ENCODE peak calls at places on chromosomes 7 and 10, in ten cellular contexts. U is neural progenitor cell, F is astrocyte of the spinal cord, S is foreskin fibroblast, B is Peyer's patch, H is heart right ventricle, R is GM12865, C is pancreas, T is sigmoid colon, V is prostate gland. X is an unnamed sample.

GRCh38 chr10:31213959-31214358 is 105.1 kb upstream of the ZEB1 start:
- DNase-seq in T (no peak), C (no peak), S (no peak), V (no peak), B (no peak), H (no peak), F (no peak), U (no peak), R (no peak), X (no peak)

GRCh38 chr7:2710901-2711551 is 23.0 kb downstream of the AMZ1 start:
- DNase-seq in R (peak; percentile 82), H (no peak), C (no peak), S (no peak), V (no peak), F (no peak), B (peak; percentile 78), T (no peak), U (no peak), X (no peak)

GRCh38 chr7:25839084-25839769 is 312.8 kb upstream of the NFE2L3 start:
- DNase-seq in S (no peak), U (no peak), F (no peak), C (no peak), V (no peak), H (no peak), R (no peak), T (no peak), B (no peak), X (no peak)

GRCh38 chr10:27022048-27022447 is 78.2 kb downstream of the ANKRD26 start:
- DNase-seq in B (no peak), F (no peak), R (no peak), H (no peak), T (no peak), C (no peak), S (no peak), U (no peak), V (no peak), X (no peak)

GRCh38 chr7:16066805-16067459 is 354.4 kb downstream of the CRPPA start:
- DNase-seq in U (no peak), H (no peak), V (no peak), F (no peak), R (no peak), C (no peak), B (no peak), T (no peak), S (peak; percentile 21), X (no peak)

GRCh38 chr7:116738378-116738777 is 66.4 kb downstream of the MET start:
- DNase-seq in V (no peak), B (no peak), U (no peak), T (no peak), C (no peak), S (no peak), H (no peak), F (no peak), R (no peak), X (no peak)

GRCh38 chr7:99498546-99498944 is 1.5 kb downstream of the ZNF394 start:
- DNase-seq in U (no peak), S (no peak), C (no peak), V (no peak), B (no peak), T (peak; percentile 44), R (no peak), F (no peak), H (no peak), X (no peak)

GRCh38 chr7:66697451-66698438 is 42.8 kb upstream of the RABGEF1 start:
- DNase-seq in S (peak; percentile 67), R (no peak), B (no peak), V (no peak), H (peak; percentile 58), C (no peak), T (peak; percentile 82), F (peak; percentile 61), U (peak; percentile 33), X (peak; percentile 23)

GRCh38 chr7:37405128-37405527 is 43.5 kb downstream of the ELMO1 start:
- DNase-seq in B (no peak), C (no peak), T (no peak), V (no peak), H (no peak), R (no peak), U (no peak), S (no peak), F (no peak), X (no peak)

GRCh38 chr10:16436367-16436757 is 448 bp upstream of the PTER start:
- DNase-seq in T (no peak), H (no peak), S (no peak), R (peak; percentile 11), C (no peak), B (peak; percentile 23), F (no peak), V (no peak), U (no peak), X (no peak)

GRCh38 chr7:133275441-133276105 is 22.7 kb downstream of the EXOC4 start:
- DNase-seq in C (no peak), T (no peak), R (no peak), F (peak; percentile 58), U (no peak), V (no peak), S (no peak), B (no peak), H (no peak), X (no peak)

GRCh38 chr7:155731375-155731774 is 80.9 kb downstream of the SHH start:
- DNase-seq in F (no peak), H (no peak), C (no peak), R (no peak), S (no peak), B (no peak), V (no peak), U (no peak), T (no peak), X (no peak)

GRCh38 chr10:101136007-101136707 is 5.1 kb downstream of the TLX1 start:
- DNase-seq in H (no peak), S (no peak), V (no peak), U (no peak), R (no peak), B (no peak), T (no peak), F (no peak), C (no peak), X (no peak)

GRCh38 chr10:94496010-94496409 is 49.6 kb upstream of the HELLS start:
- DNase-seq in B (no peak), U (no peak), C (no peak), T (no peak), R (peak; percentile 73), F (peak; percentile 30), V (no peak), S (no peak), H (no peak), X (no peak)

GRCh38 chr10:94496646-94497045 is 48.9 kb upstream of the HELLS start:
- DNase-seq in V (no peak), F (no peak), T (no peak), B (no peak), S (no peak), H (no peak), C (no peak), R (no peak), U (no peak), X (no peak)

DNA sequence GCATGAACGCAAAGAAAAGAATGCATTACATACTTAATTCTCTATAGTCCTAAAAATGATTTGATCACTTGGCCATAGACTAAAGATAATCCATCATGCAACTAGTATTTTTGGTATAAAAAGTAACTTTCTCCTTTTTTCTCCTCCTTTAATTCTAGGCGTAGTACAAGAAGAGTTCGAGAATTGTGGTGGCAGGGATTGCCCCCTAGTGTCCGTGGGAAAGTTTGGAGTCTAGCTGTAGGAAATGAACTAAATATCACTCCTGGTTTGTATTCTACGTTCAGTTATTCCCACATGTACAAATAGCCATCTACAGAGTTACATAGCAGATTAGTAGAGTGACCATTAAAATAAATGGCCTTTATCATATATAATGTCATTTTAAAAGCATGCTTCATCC is 45.5 kb upstream of the HELLS start:
- DNase-seq in S (no peak), U (peak; percentile 15), F (peak; percentile 16), T (no peak), V (no peak), C (no peak), H (no peak), B (no peak), R (no peak), X (no peak)
- TF ChIP-seq CTCF in S (peak; percentile 51), U (peak; percentile 56), F (peak; percentile 64), T (no peak), V (no peak), C (no peak), H (no peak), B (no peak), R (no peak), X (no peak)

GRCh38 chr10:44238212-44238611 is 146.7 kb downstream of the CXCL12 start:
- DNase-seq in H (no peak), F (no peak), V (no peak), U (no peak), R (no peak), S (no peak), T (no peak), C (no peak), B (no peak), X (no peak)

GRCh38 chr10:44235363-44235762 is 149.5 kb downstream of the CXCL12 start:
- DNase-seq in B (no peak), C (no peak), S (no peak), R (no peak), U (no peak), V (no peak), T (no peak), F (no peak), H (no peak), X (no peak)

GRCh38 chr10:44234471-44234850 is 150.4 kb downstream of the CXCL12 start:
- DNase-seq in R (no peak), V (no peak), B (no peak), U (peak; percentile 57), S (no peak), T (no peak), H (no peak), C (no peak), F (peak; percentile 10), X (no peak)

GRCh38 chr10:44237364-44238034 is 147.4 kb downstream of the CXCL12 start:
- DNase-seq in U (no peak), S (no peak), F (no peak), R (no peak), B (no peak), T (no peak), C (no peak), V (no peak), H (no peak), X (no peak)

GRCh38 chr10:44233561-44234470 is 151.1 kb downstream of the CXCL12 start:
- DNase-seq in R (no peak), T (peak; percentile 86), F (no peak), V (no peak), S (no peak), B (no peak), C (no peak), H (peak; percentile 74), U (peak; percentile 96), X (no peak)
- H3K4me3 ChIP-seq in R (no peak overlapping the region), T (no peak overlapping the region), F (no peak overlapping the region), V (no peak overlapping the region), S (no peak overlapping the region), B (no peak overlapping the region), C (no peak overlapping the region), H (no peak overlapping the region), U (peak overlapping the region; percentile 32), X (no peak overlapping the region)

GRCh38 chr7:134458806-134459698 is at the start of gene AKR1B1:
- DNase-seq in S (peak; percentile 92), H (peak; percentile 92), V (peak; percentile 70), U (peak; percentile 95), R (peak; percentile 96), T (peak; percentile 96), C (peak; percentile 84), F (peak; percentile 91), B (peak; percentile 88), X (peak; percentile 81)
- TF ChIP-seq CTCF in S (peak; percentile 63), H (peak; percentile 46), V (peak; percentile 50), U (peak; percentile 59), R (peak; percentile 70), T (peak; percentile 68), C (no peak), F (peak; percentile 76), B (peak; percentile 43), X (peak; percentile 57)

GRCh38 chr10:104641150-104642000 is at the start of gene SORCS3:
- DNase-seq in S (no peak), T (no peak), U (peak; percentile 70), V (no peak), C (no peak), F (peak; percentile 3), B (no peak), R (no peak), H (no peak), X (no peak)
- H3K4me3 ChIP-seq in S (no peak within 1 kb of the TSS), T (peak within 1 kb of the TSS; percentile 38), U (peak within 1 kb of the TSS; percentile 56), V (no peak within 1 kb of the TSS), C (no peak within 1 kb of the TSS), F (no peak within 1 kb of the TSS), B (peak within 1 kb of the TSS; percentile 41), R (no peak within 1 kb of the TSS), H (no peak within 1 kb of the TSS), X (peak within 1 kb of the TSS; percentile 13)

X was measured in gastrocnemius medialis.